ENCODE peak calls at places on chromosomes 6 and 20, in nine cellular contexts. P, N, O, D, Y, R, A, H and C are unnamed samples.

GRCh38 chr6:25627001-25627400 is 25.0 kb upstream of the SCGN start:
- DNase-seq in H (no peak), A (no peak), R (no peak), D (no peak), P (no peak), O (no peak), Y (no peak), N (no peak), C (no peak)

GRCh38 chr6:157228421-157229218 is 94.7 kb downstream of the TMEM242 start:
- DNase-seq in Y (no peak), N (no peak), R (peak; percentile 52), H (no peak), D (peak; percentile 65), P (no peak), A (no peak), O (no peak), C (no peak)

GRCh38 chr6:157218371-157219198 is 104.7 kb downstream of the TMEM242 start:
- DNase-seq in N (no peak), Y (no peak), P (peak; percentile 12), O (no peak), D (peak; percentile 65), R (no peak), H (no peak), A (no peak), C (no peak)

GRCh38 chr20:8946036-8946926 is 122.6 kb upstream of the PLCB4 start:
- DNase-seq in P (no peak), R (no peak), A (no peak), Y (no peak), H (no peak), D (no peak), N (no peak), O (no peak), C (no peak)

GRCh38 chr6:33904050-33904827 is 100.4 kb upstream of the MLN start:
- DNase-seq in H (peak; percentile 48), O (no peak), Y (no peak), N (no peak), R (no peak), P (no peak), D (no peak), A (no peak), C (no peak)

GRCh38 chr6:136582702-136583471 is 32.7 kb upstream of the MAP7 start:
- DNase-seq in R (no peak), D (no peak), N (no peak), H (no peak), P (no peak), O (no peak), A (peak; percentile 69), Y (peak; percentile 94), C (no peak)

GRCh38 chr6:36028088-36028886 is 679 bp downstream of the MAPK14 start:
- DNase-seq in N (peak; percentile 57), A (peak; percentile 27), Y (peak; percentile 12), P (peak; percentile 50), R (peak; percentile 73), H (peak; percentile 36), O (peak; percentile 39), D (peak; percentile 75), C (peak; percentile 46)

GRCh38 chr6:156511051-156511450 is 266.1 kb upstream of the ARID1B start:
- DNase-seq in A (no peak), P (no peak), H (no peak), N (no peak), O (no peak), R (no peak), D (no peak), Y (no peak), C (no peak)

GRCh38 chr6:43773050-43773956 is 3.3 kb downstream of the VEGFA start:
- DNase-seq in O (peak; percentile 76), N (peak; percentile 68), R (peak; percentile 75), A (peak; percentile 62), D (no peak), Y (peak; percentile 57), P (peak; percentile 56), H (peak; percentile 82), C (peak; percentile 66)

GRCh38 chr6:43773981-43774775 is 4.2 kb downstream of the VEGFA start:
- DNase-seq in D (no peak), H (no peak), R (peak; percentile 59), A (no peak), Y (no peak), N (peak; percentile 30), O (no peak), P (no peak), C (no peak)

GRCh38 chr6:43771858-43772570 is 2.0 kb downstream of the VEGFA start:
- DNase-seq in P (peak; percentile 54), D (peak; percentile 89), Y (no peak), H (peak; percentile 86), A (peak; percentile 62), N (peak; percentile 86), O (peak; percentile 85), R (peak; percentile 91), C (peak; percentile 70)

GRCh38 chr6:43771210-43771857 is 1.3 kb downstream of the VEGFA start:
- DNase-seq in D (peak; percentile 88), P (peak; percentile 67), R (peak; percentile 86), Y (peak; percentile 45), A (peak; percentile 54), N (peak; percentile 82), O (peak; percentile 76), H (peak; percentile 78), C (peak; percentile 72)

GRCh38 chr6:43772571-43773049 is 2.6 kb downstream of the VEGFA start:
- DNase-seq in D (no peak), P (no peak), O (peak; percentile 51), Y (no peak), N (peak; percentile 57), H (peak; percentile 43), A (no peak), R (peak; percentile 69), C (no peak)
- H3K4me1 ChIP-seq in D (no peaks in the 10 kb centered on the region), P (no peaks in the 10 kb centered on the region), O (peaks cover 54% of the 10 kb centered on the region), Y (peaks cover 36% of the 10 kb centered on the region), N (peaks cover 46% of the 10 kb centered on the region), H (peaks cover 14% of the 10 kb centered on the region), A (peaks cover 30% of the 10 kb centered on the region), R (peaks cover 56% of the 10 kb centered on the region), C (peaks cover 18% of the 10 kb centered on the region)

GRCh38 chr20:16527438-16527837 is 45.8 kb downstream of the KIF16B start:
- DNase-seq in N (no peak), H (no peak), R (no peak), Y (no peak), D (no peak), P (no peak), A (no peak), O (no peak), C (no peak)

GRCh38 chr20:16530201-16530681 is 43.0 kb downstream of the KIF16B start:
- DNase-seq in Y (peak; percentile 56), A (peak; percentile 38), H (peak; percentile 87), N (peak; percentile 56), P (no peak), D (no peak), R (no peak), O (peak; percentile 62), C (no peak)

GRCh38 chr20:16531485-16531884 is 41.8 kb downstream of the KIF16B start:
- DNase-seq in P (no peak), D (no peak), O (no peak), H (no peak), R (no peak), N (no peak), Y (no peak), A (no peak), C (no peak)

GRCh38 chr20:16526433-16527380 is 46.5 kb downstream of the KIF16B start:
- DNase-seq in D (no peak), N (no peak), H (no peak), A (no peak), R (no peak), P (no peak), O (no peak), Y (peak; percentile 40), C (no peak)

DNA sequence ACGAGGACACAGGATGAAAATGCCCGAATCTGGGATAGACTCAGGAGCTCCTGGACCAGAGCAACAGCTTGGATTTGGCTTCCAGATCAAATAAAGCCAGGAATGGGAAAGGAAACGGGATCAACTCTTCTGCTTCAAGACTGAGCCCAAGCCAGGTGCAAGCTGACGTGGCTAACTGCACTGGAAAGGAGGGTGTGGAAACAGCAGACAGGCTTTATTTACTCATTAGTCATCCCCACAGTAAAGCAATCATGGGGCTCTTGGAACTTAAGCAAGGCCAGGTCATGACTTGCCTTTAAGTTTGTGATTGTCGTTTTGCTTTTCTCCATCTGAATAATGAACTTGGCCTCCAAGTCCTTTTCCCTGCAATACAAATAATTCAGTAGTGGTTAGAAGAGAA is 45.2 kb downstream of the KIF16B start:
- DNase-seq in O (peak; percentile 54), N (peak; percentile 76), P (peak; percentile 60), D (no peak), R (no peak), H (peak; percentile 78), Y (peak; percentile 96), A (peak; percentile 92), C (no peak)
- H3K27ac ChIP-seq in O (peak overlapping the region; percentile 65), N (peak overlapping the region; percentile 70), P (peak overlapping the region; percentile 50), D (no peak overlapping the region), R (no peak overlapping the region), H (peak overlapping the region; percentile 73), Y (peak overlapping the region; percentile 46), A (peak overlapping the region; percentile 92), C (no peak overlapping the region)

DNA sequence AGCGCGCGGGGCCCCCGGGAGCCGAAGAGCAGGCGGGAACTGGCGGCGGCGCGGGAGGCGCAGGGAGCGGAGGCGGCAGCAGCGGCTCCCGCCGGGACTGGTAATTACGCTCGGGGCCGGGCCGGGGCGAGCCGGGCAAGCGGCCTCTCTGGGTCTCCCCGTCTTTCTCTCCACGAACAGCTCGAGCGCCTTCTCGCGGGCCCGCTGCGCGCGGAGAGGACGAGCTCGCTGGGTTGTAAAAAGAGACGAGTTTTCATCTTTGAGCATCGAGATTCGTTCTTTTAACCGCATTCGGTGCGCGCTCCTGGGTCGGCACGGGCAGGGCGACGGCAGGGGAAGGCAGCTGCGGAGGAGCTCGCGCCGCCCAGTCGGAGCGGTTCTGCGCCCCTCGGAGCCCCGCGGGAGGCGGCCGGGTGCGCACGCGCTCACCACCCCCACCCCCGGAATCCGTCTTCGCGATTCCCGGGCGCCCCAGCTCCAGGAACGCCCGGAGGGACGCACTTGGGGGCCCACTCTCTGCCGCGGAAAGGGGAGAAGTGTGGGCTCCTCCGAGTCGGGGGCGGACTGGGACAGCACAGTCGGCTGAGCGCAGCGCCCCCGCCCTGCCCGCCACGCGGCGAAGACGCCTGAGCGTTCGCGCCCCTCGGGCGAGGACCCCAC is 38.0 kb downstream of the YTHDF1 start:
- DNase-seq in N (no peak), P (no peak), A (no peak), D (no peak), R (no peak), H (no peak), O (no peak), Y (no peak), C (no peak)
- TF ChIP-seq CTCF in N (no peak), P (no peak), A (no peak), D (no peak), R (no peak), H (no peak), O (no peak), Y (no peak), C (no peak)

GRCh38 chr20:49684335-49684997 is 29.2 kb downstream of the B4GALT5 start:
- DNase-seq in R (no peak), P (no peak), D (no peak), Y (no peak), N (no peak), A (no peak), O (no peak), H (no peak), C (peak; percentile 37)

GRCh38 chr20:49685809-49686208 is 27.9 kb downstream of the B4GALT5 start:
- DNase-seq in D (no peak), N (no peak), R (no peak), H (no peak), Y (peak; percentile 72), P (no peak), A (no peak), O (no peak), C (no peak)

GRCh38 chr20:49682798-49683197 is 30.9 kb downstream of the B4GALT5 start:
- DNase-seq in A (no peak), D (no peak), H (no peak), P (no peak), N (no peak), O (no peak), R (no peak), Y (no peak), C (no peak)

GRCh38 chr20:49687595-49688567 is 25.8 kb downstream of the B4GALT5 start:
- DNase-seq in R (no peak), A (no peak), N (no peak), P (no peak), H (no peak), O (no peak), Y (no peak), D (no peak), C (no peak)

DNA sequence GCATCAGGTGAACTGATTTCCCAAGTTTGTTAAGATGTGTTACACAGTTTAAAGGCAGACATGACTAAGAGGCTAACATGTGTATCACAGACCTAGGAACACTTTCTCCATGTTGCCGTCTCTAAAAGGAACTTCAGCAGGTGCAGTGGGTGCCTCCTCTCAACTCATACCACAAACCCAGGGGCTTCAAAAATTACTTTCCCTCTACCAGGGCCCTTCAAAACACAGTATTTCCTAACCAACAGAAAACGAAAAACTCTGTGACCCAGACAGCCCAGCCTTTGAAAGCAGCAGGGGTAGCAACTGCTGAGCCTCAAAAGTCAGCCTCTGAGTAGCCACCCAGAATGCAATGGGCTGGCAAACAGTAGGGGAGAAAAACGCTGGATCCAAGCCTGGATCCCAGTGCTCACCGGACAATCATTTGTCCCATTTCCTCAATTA is 28.5 kb downstream of the B4GALT5 start:
- DNase-seq in R (no peak), D (no peak), P (no peak), Y (no peak), N (no peak), A (no peak), H (no peak), O (no peak), C (no peak)
- H3K4me1 ChIP-seq in R (peaks cover 58% of the 10 kb centered on the region), D (no peaks in the 10 kb centered on the region), P (no peaks in the 10 kb centered on the region), Y (peaks cover 7% of the 10 kb centered on the region), N (peaks cover 89% of the 10 kb centered on the region), A (peaks cover 16% of the 10 kb centered on the region), H (peaks cover 28% of the 10 kb centered on the region), O (peaks cover 46% of the 10 kb centered on the region), C (peaks cover 15% of the 10 kb centered on the region)